ENCODE peak calls at places on chromosomes 1 and 21, in seven cellular contexts. One of them, this sample, is unnamed.

GRCh38 chr1:32953495-32953894 is 11.1 kb downstream of the RNF19B start:
- DNase-seq in heart left ventricle: no peak
- DNase-seq in nephron progenitor cell: no peak
- DNase-seq in cardiac septum: no peak
- DNase-seq in SW480: no peak
- DNase-seq in nucleus accumbens: no peak
- DNase-seq in hepatic stellate cell: peak; percentile 30
- DNase-seq in this sample: no peak

GRCh38 chr1:187892640-187893039 is 1063.9 kb downstream of the PLA2G4A start:
- DNase-seq in heart left ventricle: no peak
- DNase-seq in nephron progenitor cell: no peak
- DNase-seq in cardiac septum: no peak
- DNase-seq in SW480: no peak
- DNase-seq in nucleus accumbens: no peak
- DNase-seq in hepatic stellate cell: no peak
- DNase-seq in this sample: no peak

GRCh38 chr21:42348762-42349161 is 2.0 kb downstream of the TFF2 start:
- DNase-seq in heart left ventricle: no peak
- DNase-seq in nephron progenitor cell: no peak
- DNase-seq in cardiac septum: no peak
- DNase-seq in SW480: no peak
- DNase-seq in nucleus accumbens: no peak
- DNase-seq in hepatic stellate cell: no peak
- DNase-seq in this sample: no peak

GRCh38 chr21:45836268-45836655 is 145.3 kb upstream of the COL6A1 start:
- DNase-seq in heart left ventricle: no peak
- DNase-seq in nephron progenitor cell: no peak
- DNase-seq in cardiac septum: peak; percentile 38
- DNase-seq in SW480: no peak
- DNase-seq in nucleus accumbens: no peak
- DNase-seq in hepatic stellate cell: no peak
- DNase-seq in this sample: no peak

GRCh38 chr1:97245682-97246081 is 524.1 kb downstream of the PTBP2 start:
- DNase-seq in heart left ventricle: no peak
- DNase-seq in nephron progenitor cell: no peak
- DNase-seq in cardiac septum: no peak
- DNase-seq in SW480: no peak
- DNase-seq in nucleus accumbens: no peak
- DNase-seq in hepatic stellate cell: no peak
- DNase-seq in this sample: no peak

GRCh38 chr1:197181982-197182381 is 35.5 kb upstream of the ASPM start:
- DNase-seq in heart left ventricle: no peak
- DNase-seq in nephron progenitor cell: no peak
- DNase-seq in cardiac septum: no peak
- DNase-seq in SW480: no peak
- DNase-seq in nucleus accumbens: no peak
- DNase-seq in hepatic stellate cell: no peak
- DNase-seq in this sample: no peak

GRCh38 chr21:17745086-17745485 is 74.1 kb downstream of the C21orf91 start:
- DNase-seq in heart left ventricle: no peak
- DNase-seq in nephron progenitor cell: no peak
- DNase-seq in cardiac septum: no peak
- DNase-seq in SW480: no peak
- DNase-seq in nucleus accumbens: no peak
- DNase-seq in hepatic stellate cell: no peak
- DNase-seq in this sample: no peak

GRCh38 chr1:207316622-207317510 is 4.6 kb upstream of the CD55 start:
- DNase-seq in heart left ventricle: peak; percentile 42
- DNase-seq in nephron progenitor cell: no peak
- DNase-seq in cardiac septum: no peak
- DNase-seq in SW480: no peak
- DNase-seq in nucleus accumbens: no peak
- DNase-seq in hepatic stellate cell: no peak
- DNase-seq in this sample: no peak

GRCh38 chr1:158055854-158056253 is 62.4 kb downstream of the KIRREL1 start:
- DNase-seq in heart left ventricle: no peak
- DNase-seq in nephron progenitor cell: peak; percentile 38
- DNase-seq in cardiac septum: no peak
- DNase-seq in SW480: no peak
- DNase-seq in nucleus accumbens: no peak
- DNase-seq in hepatic stellate cell: no peak
- DNase-seq in this sample: no peak

GRCh38 chr21:16002872-16003466 is 273.2 kb downstream of the USP25 start:
- DNase-seq in heart left ventricle: no peak
- DNase-seq in nephron progenitor cell: no peak
- DNase-seq in cardiac septum: no peak
- DNase-seq in SW480: no peak
- DNase-seq in nucleus accumbens: no peak
- DNase-seq in hepatic stellate cell: no peak
- DNase-seq in this sample: no peak

GRCh38 chr1:22171951-22172715 is 29.2 kb upstream of the WNT4 start:
- DNase-seq in heart left ventricle: no peak
- DNase-seq in nephron progenitor cell: no peak
- DNase-seq in cardiac septum: no peak
- DNase-seq in SW480: no peak
- DNase-seq in nucleus accumbens: no peak
- DNase-seq in hepatic stellate cell: no peak
- DNase-seq in this sample: no peak

GRCh38 chr1:227999056-227999930 is 7.5 kb upstream of the WNT3A start:
- DNase-seq in heart left ventricle: peak; percentile 60
- DNase-seq in nephron progenitor cell: peak; percentile 75
- DNase-seq in cardiac septum: peak; percentile 76
- DNase-seq in SW480: peak; percentile 86
- DNase-seq in nucleus accumbens: peak; percentile 6
- DNase-seq in hepatic stellate cell: peak; percentile 83
- DNase-seq in this sample: no peak

GRCh38 chr1:7127322-7128050 is 342.2 kb downstream of the CAMTA1 start:
- DNase-seq in heart left ventricle: no peak
- DNase-seq in nephron progenitor cell: no peak
- DNase-seq in cardiac septum: no peak
- DNase-seq in SW480: no peak
- DNase-seq in nucleus accumbens: no peak
- DNase-seq in hepatic stellate cell: no peak
- DNase-seq in this sample: no peak

GRCh38 chr1:154808261-154808908 is 61.7 kb downstream of the KCNN3 start:
- DNase-seq in heart left ventricle: no peak
- DNase-seq in nephron progenitor cell: no peak
- DNase-seq in cardiac septum: no peak
- DNase-seq in SW480: no peak
- DNase-seq in nucleus accumbens: no peak
- DNase-seq in hepatic stellate cell: no peak
- DNase-seq in this sample: no peak

GRCh38 chr1:216682694-216683243 is 40.5 kb downstream of the ESRRG start:
- DNase-seq in heart left ventricle: no peak
- DNase-seq in nephron progenitor cell: peak; percentile 13
- DNase-seq in cardiac septum: no peak
- DNase-seq in SW480: no peak
- DNase-seq in nucleus accumbens: no peak
- DNase-seq in hepatic stellate cell: no peak
- DNase-seq in this sample: no peak

GRCh38 chr1:53143527-53143926 is 1.1 kb upstream of the SLC1A7 start:
- DNase-seq in heart left ventricle: no peak
- DNase-seq in nephron progenitor cell: no peak
- DNase-seq in cardiac septum: no peak
- DNase-seq in SW480: no peak
- DNase-seq in nucleus accumbens: no peak
- DNase-seq in hepatic stellate cell: no peak
- DNase-seq in this sample: no peak

GRCh38 chr1:219771039-219771438 is 157.3 kb downstream of the SLC30A10 start:
- DNase-seq in heart left ventricle: no peak
- DNase-seq in nephron progenitor cell: no peak
- DNase-seq in cardiac septum: no peak
- DNase-seq in SW480: peak; percentile 95
- DNase-seq in nucleus accumbens: no peak
- DNase-seq in hepatic stellate cell: no peak
- DNase-seq in this sample: no peak

GRCh38 chr1:155137550-155137949 is 1.9 kb downstream of the SLC50A1 start:
- DNase-seq in heart left ventricle: no peak
- DNase-seq in nephron progenitor cell: no peak
- DNase-seq in cardiac septum: no peak
- DNase-seq in SW480: no peak
- DNase-seq in nucleus accumbens: no peak
- DNase-seq in hepatic stellate cell: no peak
- DNase-seq in this sample: no peak

GRCh38 chr1:22024485-22025367 is 23.3 kb downstream of the CELA3A start:
- DNase-seq in heart left ventricle: peak; percentile 70
- DNase-seq in nephron progenitor cell: peak; percentile 45
- DNase-seq in cardiac septum: no peak
- DNase-seq in SW480: peak; percentile 63
- DNase-seq in nucleus accumbens: peak; percentile 66
- DNase-seq in hepatic stellate cell: peak; percentile 77
- DNase-seq in this sample: no peak

GRCh38 chr1:31814631-31815306 is 1.1 kb downstream of the SPOCD1 start:
- DNase-seq in heart left ventricle: no peak
- DNase-seq in nephron progenitor cell: no peak
- DNase-seq in cardiac septum: peak; percentile 29
- DNase-seq in SW480: no peak
- DNase-seq in nucleus accumbens: no peak
- DNase-seq in hepatic stellate cell: no peak
- DNase-seq in this sample: no peak

GRCh38 chr1:219576931-219577330 is 36.0 kb downstream of the ZC3H11B start:
- DNase-seq in heart left ventricle: no peak
- DNase-seq in nephron progenitor cell: no peak
- DNase-seq in cardiac septum: no peak
- DNase-seq in SW480: no peak
- DNase-seq in nucleus accumbens: no peak
- DNase-seq in hepatic stellate cell: no peak
- DNase-seq in this sample: no peak

GRCh38 chr1:246527402-246528088 is 20.5 kb upstream of the SMYD3 start:
- DNase-seq in heart left ventricle: no peak
- DNase-seq in nephron progenitor cell: no peak
- DNase-seq in cardiac septum: no peak
- DNase-seq in SW480: no peak
- DNase-seq in nucleus accumbens: no peak
- DNase-seq in hepatic stellate cell: no peak
- DNase-seq in this sample: no peak

GRCh38 chr1:88529581-88529980 is 154.5 kb upstream of the PKN2 start:
- DNase-seq in heart left ventricle: no peak
- DNase-seq in nephron progenitor cell: no peak
- DNase-seq in cardiac septum: no peak
- DNase-seq in SW480: no peak
- DNase-seq in nucleus accumbens: no peak
- DNase-seq in hepatic stellate cell: no peak
- DNase-seq in this sample: no peak

GRCh38 chr1:200090252-200091159 is 63.0 kb downstream of the NR5A2 start:
- DNase-seq in heart left ventricle: no peak
- DNase-seq in nephron progenitor cell: no peak
- DNase-seq in cardiac septum: no peak
- DNase-seq in SW480: no peak
- DNase-seq in nucleus accumbens: no peak
- DNase-seq in hepatic stellate cell: no peak
- DNase-seq in this sample: no peak

GRCh38 chr21:31530918-31531705 is 128.4 kb upstream of the SOD1 start:
- DNase-seq in heart left ventricle: no peak
- DNase-seq in nephron progenitor cell: no peak
- DNase-seq in cardiac septum: no peak
- DNase-seq in SW480: no peak
- DNase-seq in nucleus accumbens: no peak
- DNase-seq in hepatic stellate cell: no peak
- DNase-seq in this sample: no peak

GRCh38 chr1:234326493-234327366 is 46.5 kb upstream of the COA6 start:
- DNase-seq in heart left ventricle: peak; percentile 36
- DNase-seq in nephron progenitor cell: peak; percentile 77
- DNase-seq in cardiac septum: no peak
- DNase-seq in SW480: peak; percentile 46
- DNase-seq in nucleus accumbens: peak; percentile 17
- DNase-seq in hepatic stellate cell: peak; percentile 44
- DNase-seq in this sample: no peak

GRCh38 chr1:53902235-53902920 is 8.4 kb downstream of the DIO1 start:
- DNase-seq in heart left ventricle: no peak
- DNase-seq in nephron progenitor cell: no peak
- DNase-seq in cardiac septum: no peak
- DNase-seq in SW480: no peak
- DNase-seq in nucleus accumbens: no peak
- DNase-seq in hepatic stellate cell: no peak
- DNase-seq in this sample: no peak

GRCh38 chr21:41715649-41716321 is 51.1 kb downstream of the RIPK4 start:
- DNase-seq in heart left ventricle: no peak
- DNase-seq in nephron progenitor cell: peak; percentile 22
- DNase-seq in cardiac septum: no peak
- DNase-seq in SW480: peak; percentile 90
- DNase-seq in nucleus accumbens: no peak
- DNase-seq in hepatic stellate cell: no peak
- DNase-seq in this sample: no peak

GRCh38 chr1:44788120-44788860 is at the start of gene BEST4:
- DNase-seq in heart left ventricle: no peak
- DNase-seq in nephron progenitor cell: no peak
- DNase-seq in cardiac septum: no peak
- DNase-seq in SW480: no peak
- DNase-seq in nucleus accumbens: no peak
- DNase-seq in hepatic stellate cell: no peak
- DNase-seq in this sample: no peak

GRCh38 chr1:998051-998821 is 1.7 kb downstream of the HES4 start:
- DNase-seq in heart left ventricle: peak; percentile 45
- DNase-seq in nephron progenitor cell: peak; percentile 61
- DNase-seq in cardiac septum: no peak
- DNase-seq in SW480: no peak
- DNase-seq in nucleus accumbens: no peak
- DNase-seq in hepatic stellate cell: no peak
- DNase-seq in this sample: no peak

GRCh38 chr1:154306151-154306550 is 14.7 kb upstream of the AQP10 start:
- DNase-seq in heart left ventricle: no peak
- DNase-seq in nephron progenitor cell: no peak
- DNase-seq in cardiac septum: no peak
- DNase-seq in SW480: no peak
- DNase-seq in nucleus accumbens: no peak
- DNase-seq in hepatic stellate cell: no peak
- DNase-seq in this sample: no peak

GRCh38 chr1:6041432-6042062 is 4.1 kb upstream of the KCNAB2 start:
- DNase-seq in heart left ventricle: no peak
- DNase-seq in nephron progenitor cell: peak; percentile 78
- DNase-seq in cardiac septum: no peak
- DNase-seq in SW480: no peak
- DNase-seq in nucleus accumbens: no peak
- DNase-seq in hepatic stellate cell: peak; percentile 67
- DNase-seq in this sample: no peak

GRCh38 chr1:25541889-25542658 is 1.3 kb upstream of the LDLRAP1 start:
- DNase-seq in heart left ventricle: no peak
- DNase-seq in nephron progenitor cell: no peak
- DNase-seq in cardiac septum: no peak
- DNase-seq in SW480: no peak
- DNase-seq in nucleus accumbens: no peak
- DNase-seq in hepatic stellate cell: no peak
- DNase-seq in this sample: no peak

This sample was measured in C1 segment of cervical spinal cord.